ENCODE peak calls at places on chromosomes 5 and 9, in five cellular contexts. One of them, this sample, is unnamed.

GRCh38 chr5:180806351-180807011 is 3.9 kb upstream of the MGAT1 start:
- DNase-seq in mesendoderm: no peak
- DNase-seq in upper lobe of right lung: no peak
- DNase-seq in HCT116: no peak
- DNase-seq in astrocyte: no peak
- DNase-seq in this sample: no peak

GRCh38 chr5:75603421-75603820 is 7.8 kb upstream of the ANKDD1B start:
- DNase-seq in HCT116: no peak
- DNase-seq in upper lobe of right lung: no peak
- DNase-seq in astrocyte: peak; percentile 85
- DNase-seq in mesendoderm: no peak
- DNase-seq in this sample: no peak

GRCh38 chr9:92650839-92651621 is 18.9 kb downstream of the IPPK start:
- DNase-seq in astrocyte: peak; percentile 75
- DNase-seq in mesendoderm: peak; percentile 46
- DNase-seq in HCT116: no peak
- DNase-seq in upper lobe of right lung: peak; percentile 61
- DNase-seq in this sample: peak; percentile 73

GRCh38 chr5:95863383-95863757 is 40.8 kb upstream of the GLRX start:
- DNase-seq in upper lobe of right lung: no peak
- DNase-seq in mesendoderm: no peak
- DNase-seq in HCT116: no peak
- DNase-seq in astrocyte: no peak
- DNase-seq in this sample: no peak

GRCh38 chr9:135731454-135731853 is 29.5 kb downstream of the KCNT1 start:
- DNase-seq in upper lobe of right lung: no peak
- DNase-seq in astrocyte: no peak
- DNase-seq in mesendoderm: no peak
- DNase-seq in HCT116: no peak
- DNase-seq in this sample: no peak

GRCh38 chr9:26754494-26755188 is 138.0 kb downstream of the CAAP1 start:
- DNase-seq in mesendoderm: no peak
- DNase-seq in HCT116: no peak
- DNase-seq in upper lobe of right lung: no peak
- DNase-seq in astrocyte: no peak
- DNase-seq in this sample: no peak

GRCh38 chr9:89664896-89665329 is 60.1 kb downstream of the GADD45G start:
- DNase-seq in upper lobe of right lung: peak; percentile 89
- DNase-seq in HCT116: no peak
- DNase-seq in mesendoderm: peak; percentile 51
- DNase-seq in astrocyte: no peak
- DNase-seq in this sample: no peak

GRCh38 chr5:68652507-68652906 is 437.0 kb downstream of the PIK3R1 start:
- DNase-seq in astrocyte: peak; percentile 25
- DNase-seq in HCT116: no peak
- DNase-seq in upper lobe of right lung: no peak
- DNase-seq in mesendoderm: no peak
- DNase-seq in this sample: no peak

GRCh38 chr5:72244862-72245371 is 75.1 kb downstream of the MRPS27 start:
- DNase-seq in upper lobe of right lung: no peak
- DNase-seq in HCT116: peak; percentile 24
- DNase-seq in astrocyte: peak; percentile 46
- DNase-seq in mesendoderm: peak; percentile 81
- DNase-seq in this sample: no peak

GRCh38 chr9:97562542-97562941 is 61.1 kb downstream of the TMOD1 start:
- DNase-seq in upper lobe of right lung: peak; percentile 31
- DNase-seq in HCT116: no peak
- DNase-seq in mesendoderm: no peak
- DNase-seq in astrocyte: no peak
- DNase-seq in this sample: no peak

GRCh38 chr9:21660976-21661375 is 141.5 kb upstream of the MTAP start:
- DNase-seq in astrocyte: no peak
- DNase-seq in mesendoderm: no peak
- DNase-seq in upper lobe of right lung: no peak
- DNase-seq in HCT116: no peak
- DNase-seq in this sample: no peak

GRCh38 chr9:114860187-114860586 is 54.3 kb upstream of the TNFSF15 start:
- DNase-seq in HCT116: no peak
- DNase-seq in astrocyte: no peak
- DNase-seq in mesendoderm: no peak
- DNase-seq in upper lobe of right lung: no peak
- DNase-seq in this sample: no peak

GRCh38 chr5:62650197-62650596 is 71.6 kb downstream of the LRRC70 start:
- DNase-seq in mesendoderm: peak; percentile 94
- DNase-seq in upper lobe of right lung: no peak
- DNase-seq in HCT116: no peak
- DNase-seq in astrocyte: peak; percentile 10
- DNase-seq in this sample: no peak

GRCh38 chr5:96509721-96510383 is 76.8 kb upstream of the PCSK1 start:
- DNase-seq in astrocyte: peak; percentile 93
- DNase-seq in mesendoderm: no peak
- DNase-seq in HCT116: no peak
- DNase-seq in upper lobe of right lung: no peak
- DNase-seq in this sample: no peak

GRCh38 chr9:121321039-121321503 is 49.0 kb downstream of the STOM start:
- DNase-seq in astrocyte: peak; percentile 73
- DNase-seq in HCT116: no peak
- DNase-seq in upper lobe of right lung: no peak
- DNase-seq in mesendoderm: no peak
- DNase-seq in this sample: no peak

GRCh38 chr9:129319076-129319937 is 141.2 kb upstream of the IER5L start:
- DNase-seq in astrocyte: no peak
- DNase-seq in mesendoderm: no peak
- DNase-seq in upper lobe of right lung: peak; percentile 63
- DNase-seq in HCT116: no peak
- DNase-seq in this sample: peak; percentile 65

GRCh38 chr9:88973281-88974045 is 17.8 kb upstream of the S1PR3 start:
- DNase-seq in HCT116: no peak
- DNase-seq in mesendoderm: peak; percentile 64
- DNase-seq in astrocyte: no peak
- DNase-seq in upper lobe of right lung: no peak
- DNase-seq in this sample: no peak

GRCh38 chr5:58188287-58188651 is 271.6 kb downstream of the PLK2 start:
- DNase-seq in upper lobe of right lung: no peak
- DNase-seq in astrocyte: peak; percentile 87
- DNase-seq in mesendoderm: peak; percentile 94
- DNase-seq in HCT116: peak; percentile 55
- DNase-seq in this sample: no peak

GRCh38 chr5:78887384-78888118 is 97.6 kb downstream of the ARSB start:
- DNase-seq in mesendoderm: no peak
- DNase-seq in astrocyte: no peak
- DNase-seq in HCT116: no peak
- DNase-seq in upper lobe of right lung: no peak
- DNase-seq in this sample: no peak

GRCh38 chr9:77876091-77876490 is 155.5 kb downstream of the GNAQ start:
- DNase-seq in HCT116: no peak
- DNase-seq in upper lobe of right lung: no peak
- DNase-seq in astrocyte: peak; percentile 44
- DNase-seq in mesendoderm: peak; percentile 69
- DNase-seq in this sample: no peak

GRCh38 chr5:169298193-169298592 is 2.7 kb downstream of the SLIT3 start:
- DNase-seq in HCT116: no peak
- DNase-seq in upper lobe of right lung: no peak
- DNase-seq in mesendoderm: no peak
- DNase-seq in astrocyte: no peak
- DNase-seq in this sample: no peak

GRCh38 chr5:163467682-163468081 is 7.2 kb downstream of the HMMR start:
- DNase-seq in upper lobe of right lung: no peak
- DNase-seq in astrocyte: no peak
- DNase-seq in mesendoderm: no peak
- DNase-seq in HCT116: no peak
- DNase-seq in this sample: no peak
- H3K36me3 ChIP-seq in upper lobe of right lung: no peaks in the 10 kb centered on the region
- H3K36me3 ChIP-seq in astrocyte: peaks cover 12% of the 10 kb centered on the region
- H3K36me3 ChIP-seq in mesendoderm: peaks cover 2% of the 10 kb centered on the region
- H3K36me3 ChIP-seq in HCT116: peaks cover 27% of the 10 kb centered on the region
- H3K36me3 ChIP-seq in this sample: no peaks in the 10 kb centered on the region

DNA sequence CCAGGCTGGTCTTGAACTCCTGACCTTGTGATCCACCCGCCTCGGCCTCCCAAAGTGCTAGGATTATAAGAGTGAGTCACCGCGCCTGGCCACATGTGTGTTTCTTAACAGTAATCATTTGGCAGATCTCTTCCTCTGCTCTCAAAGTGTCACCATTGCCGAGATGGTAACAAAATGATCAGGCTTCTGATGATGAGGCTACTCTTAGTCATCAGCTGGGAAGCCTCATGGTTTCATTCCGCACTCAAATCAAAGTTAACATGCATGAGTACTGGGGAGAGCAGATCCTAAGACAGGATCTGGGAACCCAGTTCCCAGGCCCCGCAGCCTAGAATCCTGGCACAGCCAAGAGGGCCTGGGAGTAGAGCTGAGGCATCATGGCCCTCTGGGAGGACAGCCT is 27.4 kb downstream of the BARHL1 start:
- DNase-seq in upper lobe of right lung: no peak
- DNase-seq in mesendoderm: no peak
- DNase-seq in astrocyte: peak; percentile 86
- DNase-seq in HCT116: no peak
- DNase-seq in this sample: no peak
- H3K36me3 ChIP-seq in upper lobe of right lung: peaks cover 71% of the 10 kb centered on the region
- H3K36me3 ChIP-seq in mesendoderm: peaks cover 15% of the 10 kb centered on the region
- H3K36me3 ChIP-seq in astrocyte: peaks cover 18% of the 10 kb centered on the region
- H3K36me3 ChIP-seq in HCT116: peaks cover 32% of the 10 kb centered on the region
- H3K36me3 ChIP-seq in this sample: peaks cover 85% of the 10 kb centered on the region

DNA sequence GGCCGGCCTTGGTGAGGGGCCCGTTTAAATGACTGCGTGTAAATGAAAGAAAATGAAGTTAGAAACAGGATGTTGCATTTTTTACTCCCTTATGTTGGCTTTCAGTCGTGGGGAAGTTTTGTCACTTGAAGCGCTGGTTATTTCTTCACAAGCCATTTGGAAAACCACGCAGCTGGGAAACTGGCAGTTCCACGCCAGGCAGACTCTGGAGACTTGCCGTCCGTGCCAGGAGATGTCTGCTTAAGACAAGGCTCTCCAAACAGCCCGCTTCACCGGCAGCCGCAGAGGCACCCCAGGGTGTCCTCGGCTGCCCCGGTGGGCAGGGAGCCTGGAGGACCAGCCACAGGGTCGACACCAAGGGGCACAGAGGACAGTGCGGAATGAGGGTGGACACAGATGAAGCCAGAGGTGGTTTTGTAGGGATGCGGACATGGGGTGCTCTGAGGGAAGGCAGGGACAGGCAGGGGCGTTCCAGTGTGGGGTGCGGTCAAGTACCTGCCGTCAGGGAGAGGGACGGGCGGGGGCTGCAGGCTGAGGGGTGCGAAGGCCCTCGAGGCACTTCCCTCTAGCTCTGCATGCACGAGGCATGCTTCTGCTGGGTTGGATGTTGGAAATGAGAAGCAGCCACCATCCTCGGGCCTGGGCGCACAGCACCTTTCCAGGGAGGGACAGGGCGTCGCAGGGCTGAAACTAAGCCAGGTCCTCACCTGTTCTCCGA is 11.1 kb upstream of the AJM1 start:
- DNase-seq in HCT116: no peak
- DNase-seq in mesendoderm: no peak
- DNase-seq in astrocyte: no peak
- DNase-seq in upper lobe of right lung: no peak
- DNase-seq in this sample: no peak
- H3K36me3 ChIP-seq in HCT116: peaks cover 7% of the 10 kb centered on the region
- H3K36me3 ChIP-seq in mesendoderm: peaks cover 17% of the 10 kb centered on the region
- H3K36me3 ChIP-seq in astrocyte: no peaks in the 10 kb centered on the region
- H3K36me3 ChIP-seq in upper lobe of right lung: peaks cover 37% of the 10 kb centered on the region
- H3K36me3 ChIP-seq in this sample: peaks cover 80% of the 10 kb centered on the region

DNA sequence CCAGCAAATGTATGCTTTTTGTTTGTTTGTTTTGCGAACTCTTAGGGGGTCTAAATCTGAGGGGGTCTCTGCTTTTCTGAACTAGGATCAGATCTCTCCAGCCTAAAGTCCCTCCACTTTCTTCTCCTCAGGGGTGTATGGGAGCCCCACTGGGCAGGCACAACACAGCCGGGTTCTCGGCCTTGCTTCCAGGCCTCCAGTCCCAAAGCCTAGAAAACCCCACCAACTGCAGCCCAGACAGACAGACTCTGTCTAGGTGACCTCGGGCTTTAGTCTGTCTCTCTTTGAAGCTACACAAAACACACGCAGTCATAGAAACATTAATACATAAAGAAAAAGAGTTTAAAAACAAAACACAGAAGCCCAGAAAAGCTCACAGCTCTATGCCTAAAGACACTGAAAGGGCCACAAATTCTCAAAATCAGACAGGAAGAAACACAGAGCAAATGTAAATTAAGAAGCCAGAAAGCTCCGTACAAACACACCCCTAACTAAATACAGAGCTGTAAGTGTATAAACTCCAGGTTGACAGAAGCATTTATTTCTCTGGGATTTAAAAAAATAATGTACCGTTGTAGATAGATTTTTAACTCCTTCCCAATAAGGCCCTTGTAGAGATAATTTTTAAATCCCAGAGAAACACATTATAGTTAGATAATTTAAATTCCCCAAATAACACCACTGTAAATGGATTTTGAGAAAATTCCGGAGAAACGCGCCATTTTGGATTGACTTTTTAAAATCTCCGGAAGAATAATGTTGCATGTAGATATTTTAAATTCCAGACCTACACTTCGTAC is 2.0 kb downstream of the PITX1 start:
- DNase-seq in HCT116: no peak
- DNase-seq in mesendoderm: no peak
- DNase-seq in upper lobe of right lung: no peak
- DNase-seq in astrocyte: no peak
- DNase-seq in this sample: no peak
- H3K36me3 ChIP-seq in HCT116: no peaks in the 10 kb centered on the region
- H3K36me3 ChIP-seq in mesendoderm: no peaks in the 10 kb centered on the region
- H3K36me3 ChIP-seq in upper lobe of right lung: no peaks in the 10 kb centered on the region
- H3K36me3 ChIP-seq in astrocyte: no peaks in the 10 kb centered on the region
- H3K36me3 ChIP-seq in this sample: no peaks in the 10 kb centered on the region

GRCh38 chr9:137756045-137756744 is 121.4 kb upstream of the CACNA1B start:
- DNase-seq in HCT116: no peak
- DNase-seq in mesendoderm: no peak
- DNase-seq in astrocyte: no peak
- DNase-seq in upper lobe of right lung: no peak
- DNase-seq in this sample: no peak

GRCh38 chr9:137755261-137755927 is 122.2 kb upstream of the CACNA1B start:
- DNase-seq in HCT116: no peak
- DNase-seq in upper lobe of right lung: no peak
- DNase-seq in mesendoderm: no peak
- DNase-seq in astrocyte: no peak
- DNase-seq in this sample: peak; percentile 4

GRCh38 chr9:137758067-137758466 is 119.5 kb upstream of the CACNA1B start:
- DNase-seq in astrocyte: no peak
- DNase-seq in HCT116: no peak
- DNase-seq in mesendoderm: no peak
- DNase-seq in upper lobe of right lung: no peak
- DNase-seq in this sample: no peak

GRCh38 chr9:137757613-137758029 is 120.0 kb upstream of the CACNA1B start:
- DNase-seq in astrocyte: peak; percentile 75
- DNase-seq in mesendoderm: no peak
- DNase-seq in upper lobe of right lung: no peak
- DNase-seq in HCT116: peak; percentile 19
- DNase-seq in this sample: no peak

GRCh38 chr9:137757139-137757538 is 120.4 kb upstream of the CACNA1B start:
- DNase-seq in upper lobe of right lung: no peak
- DNase-seq in mesendoderm: no peak
- DNase-seq in astrocyte: no peak
- DNase-seq in HCT116: no peak
- DNase-seq in this sample: no peak
- H3K36me3 ChIP-seq in upper lobe of right lung: peaks cover 65% of the 10 kb centered on the region
- H3K36me3 ChIP-seq in mesendoderm: peaks cover 9% of the 10 kb centered on the region
- H3K36me3 ChIP-seq in astrocyte: peaks cover 12% of the 10 kb centered on the region
- H3K36me3 ChIP-seq in HCT116: peaks cover 13% of the 10 kb centered on the region
- H3K36me3 ChIP-seq in this sample: peaks cover 72% of the 10 kb centered on the region